ENCODE peak calls at places on chromosome 22, in ten cellular contexts. I is stimulated activated naive CD8-positive, alpha-beta T cell treated with anti-CD3 and anti-CD28 coated beads, Interleukin-15, amount 100 ng/mL, for 72 hours; V is nucleus accumbens; M is stimulated activated CD4-positive, alpha-beta T cell treated with anti-CD3 and anti-CD28 coated beads, Interleukin-15, amount 100 ng/mL, for 1 hour; C is endothelial cell; S is NCI-H187 treated with DMSO at 0.1 percent for 48 hours; W is anterior cingulate cortex; B is germinal center; Y is transverse colon; T is NCI-H1105 treated with DMSO at 0.1 percent for 48 hours. K is an unnamed sample.

GRCh38 chr22:49429066-49429465 is 398.6 kb downstream of the BRD1 start:
- DNase-seq in I (no peak), V (no peak), M (no peak), C (no peak), S (no peak), W (no peak), B (no peak), Y (no peak), T (no peak), K (peak; percentile 20)

GRCh38 chr22:43811777-43812148 is 342 bp downstream of the EFCAB6 start:
- DNase-seq in I (no peak), V (no peak), M (no peak), C (no peak), S (no peak), W (no peak), B (no peak), Y (peak; percentile 13), T (peak; percentile 15), K (peak; percentile 33)

GRCh38 chr22:22867996-22868715 is 19.5 kb upstream of the IGLL5 start:
- DNase-seq in I (no peak), V (no peak), M (no peak), C (no peak), S (no peak), W (no peak), B (no peak), Y (no peak), T (no peak), K (no peak)

GRCh38 chr22:43014062-43014875 is 680 bp downstream of the PACSIN2 start:
- DNase-seq in I (peak; percentile 28), V (no peak), M (no peak), C (peak; percentile 50), S (no peak), W (peak; percentile 33), B (peak; percentile 19), Y (peak; percentile 59), T (peak; percentile 6), K (peak; percentile 46)

GRCh38 chr22:42754658-42755057 is 34.0 kb upstream of the A4GALT start:
- DNase-seq in I (no peak), V (no peak), M (no peak), C (no peak), S (no peak), W (no peak), B (no peak), Y (no peak), T (no peak), K (peak; percentile 73)

GRCh38 chr22:36727110-36727509 is 23.6 kb upstream of the CACNG2 start:
- DNase-seq in I (no peak), V (no peak), M (no peak), C (no peak), S (no peak), W (no peak), B (no peak), Y (no peak), T (no peak), K (no peak)

GRCh38 chr22:47600791-47601400 is 838.4 kb downstream of the TBC1D22A start:
- DNase-seq in I (no peak), V (no peak), M (no peak), C (no peak), S (no peak), W (no peak), B (no peak), Y (no peak), T (no peak), K (no peak)

GRCh38 chr22:49933236-49933921 is 14.9 kb downstream of the CRELD2 start:
- DNase-seq in I (no peak), V (no peak), M (no peak), C (no peak), S (no peak), W (peak; percentile 34), B (no peak), Y (peak; percentile 66), T (no peak), K (no peak)

GRCh38 chr22:43042101-43042780 is 27.3 kb upstream of the PACSIN2 start:
- DNase-seq in I (no peak), V (no peak), M (no peak), C (no peak), S (no peak), W (no peak), B (no peak), Y (no peak), T (no peak), K (no peak)

GRCh38 chr22:38177044-38177443 is 4.6 kb downstream of the PLA2G6 start:
- DNase-seq in I (no peak), V (no peak), M (no peak), C (no peak), S (no peak), W (no peak), B (no peak), Y (no peak), T (no peak), K (no peak)

GRCh38 chr22:50710221-50710620 is 27.8 kb upstream of the ACR start:
- DNase-seq in I (no peak), V (no peak), M (no peak), C (no peak), S (no peak), W (no peak), B (no peak), Y (no peak), T (no peak), K (no peak)

GRCh38 chr22:29631725-29632124 is 28.3 kb downstream of the NF2 start:
- DNase-seq in I (no peak), V (no peak), M (no peak), C (no peak), S (no peak), W (no peak), B (no peak), Y (no peak), T (no peak), K (no peak)

GRCh38 chr22:17875631-17876030 is 101.4 kb upstream of the BID start:
- DNase-seq in I (no peak), V (no peak), M (no peak), C (no peak), S (no peak), W (peak; percentile 21), B (no peak), Y (no peak), T (no peak), K (no peak)

GRCh38 chr22:19846620-19847344 is 7.9 kb downstream of the GNB1L start:
- DNase-seq in I (no peak), V (no peak), M (no peak), C (no peak), S (no peak), W (no peak), B (no peak), Y (no peak), T (no peak), K (no peak)

GRCh38 chr22:47307812-47308211 is 545.4 kb downstream of the TBC1D22A start:
- DNase-seq in I (no peak), V (no peak), M (no peak), C (no peak), S (no peak), W (no peak), B (no peak), Y (no peak), T (no peak), K (no peak)

GRCh38 chr22:46578824-46579561 is 41.2 kb upstream of the GRAMD4 start:
- DNase-seq in I (no peak), V (no peak), M (no peak), C (no peak), S (no peak), W (no peak), B (no peak), Y (peak; percentile 60), T (no peak), K (peak; percentile 49)

GRCh38 chr22:24975813-24976341 is 23.4 kb downstream of the KIAA1671 start:
- DNase-seq in I (no peak), V (no peak), M (no peak), C (no peak), S (no peak), W (peak; percentile 19), B (no peak), Y (no peak), T (no peak), K (no peak)

K was measured in SK-MEL-5.